ENCODE peak calls at places on chromosome 20, in ten cellular contexts. M, R, W, T, I, X, F, J, Z and N are unnamed samples. For H3K9me3, the result is how much of the 10 kb centered on the place peaks cover.

GRCh38 chr20:32773880-32774279 is 11.7 kb downstream of the DNMT3B start:
- DNase-seq in J (no peak), I (no peak), F (no peak), R (no peak), T (no peak), X (no peak), W (no peak), M (no peak), Z (no peak), N (no peak)

GRCh38 chr20:10313215-10313614 is 94.6 kb downstream of the SNAP25 start:
- DNase-seq in J (no peak), T (no peak), Z (no peak), M (peak), I (no peak), W (no peak), R (no peak), X (no peak), F (no peak), N (no peak)

GRCh38 chr20:57509665-57510237 is 15.2 kb downstream of the CTCFL start:
- DNase-seq in J (peak), I (no peak), R (no peak), F (peak), W (peak), X (peak), Z (no peak), T (peak), M (peak), N (no peak)

GRCh38 chr20:50226093-50226974 is 35.7 kb downstream of the CEBPB start:
- DNase-seq in X (no peak), R (no peak), M (peak), J (peak), F (peak), Z (no peak), I (no peak), W (peak), T (peak), N (no peak)

GRCh38 chr20:35773154-35773751 is 1.4 kb downstream of the PHF20 start:
- DNase-seq in F (peak), M (no peak), J (peak), X (no peak), T (peak), R (no peak), W (peak), I (peak), Z (peak), N (peak)

GRCh38 chr20:45410887-45411286 is 2.8 kb downstream of the DBNDD2 start:
- DNase-seq in T (no peak), M (no peak), R (no peak), X (no peak), W (no peak), F (peak), J (no peak), Z (no peak), I (no peak), N (no peak)

GRCh38 chr20:6714202-6714800 is 53.2 kb upstream of the BMP2 start:
- DNase-seq in J (peak), W (no peak), I (no peak), Z (no peak), F (peak), T (no peak), X (no peak), M (no peak), R (no peak), N (no peak)

GRCh38 chr20:24746351-24746685 is 202.8 kb upstream of the CST7 start:
- DNase-seq in Z (no peak), W (no peak), F (peak), T (peak), M (no peak), J (no peak), X (no peak), I (no peak), R (no peak), N (no peak)

GRCh38 chr20:44832724-44833123 is 22.4 kb upstream of the RIMS4 start:
- DNase-seq in M (no peak), Z (no peak), T (peak), W (peak), F (no peak), J (no peak), I (no peak), X (no peak), R (peak), N (no peak)

GRCh38 chr20:5002077-5002413 is 735 bp upstream of the SLC23A2 start:
- DNase-seq in F (peak), I (no peak), T (peak), Z (no peak), X (peak), M (no peak), W (no peak), J (no peak), R (peak), N (no peak)

GRCh38 chr20:7744411-7744810 is 195.8 kb downstream of the HAO1 start:
- DNase-seq in R (no peak), M (no peak), Z (no peak), J (peak), F (no peak), I (no peak), X (no peak), T (no peak), W (peak), N (no peak)

GRCh38 chr20:29874476-29875202 is 1382.8 kb upstream of the DEFB115 start:
- DNase-seq in I (no peak), T (no peak), X (no peak), W (no peak), R (no peak), M (peak), F (no peak), J (no peak), Z (no peak), N (no peak)
- H3K9me3 ChIP-seq in I (under half), T (half or more), X (under half), W (under half), R (under half), M (under half), F (under half), J (under half), Z (under half), N (under half)

GRCh38 chr20:62104791-62105345 is 17.4 kb upstream of the LSM14B start:
- DNase-seq in J (no peak), R (no peak), I (no peak), Z (no peak), W (no peak), X (no peak), M (no peak), T (no peak), F (peak), N (no peak)

GRCh38 chr20:62101078-62101477 is 21.2 kb upstream of the LSM14B start:
- DNase-seq in W (no peak), M (no peak), T (no peak), J (no peak), I (no peak), Z (no peak), R (no peak), X (no peak), F (no peak), N (no peak)

GRCh38 chr20:62105592-62105991 is 16.7 kb upstream of the LSM14B start:
- DNase-seq in Z (no peak), X (no peak), F (no peak), J (no peak), W (no peak), M (no peak), I (no peak), R (no peak), T (no peak), N (no peak)

GRCh38 chr20:62104234-62104789 is 18.0 kb upstream of the LSM14B start:
- DNase-seq in J (no peak), X (no peak), T (no peak), F (no peak), M (no peak), I (no peak), R (no peak), Z (no peak), W (no peak), N (no peak)

DNA sequence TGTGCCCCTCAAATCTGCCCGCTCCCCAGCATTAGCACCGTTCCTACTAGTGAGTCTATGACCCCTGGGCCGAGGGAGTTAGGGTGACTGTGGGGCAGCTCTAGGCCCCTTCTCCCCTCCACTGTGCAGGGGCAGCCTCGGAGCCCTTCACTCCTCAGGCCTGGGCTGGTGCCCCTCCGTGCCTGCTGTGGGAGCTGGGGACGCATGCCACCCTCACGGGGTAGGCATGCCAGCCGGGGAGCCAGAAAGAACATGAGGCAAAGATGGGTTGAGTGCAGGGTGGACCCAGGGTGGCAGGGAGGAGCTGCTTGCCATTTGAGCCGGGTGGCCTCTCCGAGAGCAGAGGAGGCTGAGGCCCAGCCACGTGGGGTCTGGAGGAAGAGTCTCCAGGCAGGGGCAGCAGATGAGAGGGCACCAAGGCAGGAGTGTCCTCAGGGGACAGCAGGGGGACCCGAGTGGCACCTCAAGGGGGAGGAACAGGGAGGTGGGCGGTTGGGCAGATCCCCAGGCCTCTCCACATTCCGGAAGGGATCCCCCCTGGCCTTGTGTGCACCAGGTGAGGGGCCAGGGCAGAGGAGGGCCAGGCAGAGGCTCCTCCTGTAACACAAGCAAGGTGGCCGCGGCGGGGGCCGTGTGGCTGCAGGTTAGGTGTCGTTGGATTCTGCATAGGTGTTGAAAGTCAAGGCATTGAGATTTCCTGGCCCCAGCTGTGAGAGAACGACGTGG is 18.6 kb upstream of the LSM14B start:
- DNase-seq in T (peak), J (no peak), F (no peak), R (no peak), X (no peak), Z (no peak), I (no peak), M (no peak), W (no peak), N (no peak)
- H3K9me3 ChIP-seq in T (under half), J (under half), F (under half), R (under half), X (under half), Z (under half), I (under half), M (under half), W (under half), N (under half)

GRCh38 chr20:46501961-46502360 is 11.4 kb downstream of the ZNF334 start:
- DNase-seq in X (no peak), Z (no peak), J (no peak), I (no peak), M (no peak), R (no peak), W (no peak), F (no peak), T (no peak), N (no peak)
- H3K9me3 ChIP-seq in X (under half), Z (under half), J (under half), I (under half), M (under half), R (half or more), W (half or more), F (under half), T (half or more), N (under half)

GRCh38 chr20:31256959-31257358 is 505 bp upstream of the DEFB115 start:
- DNase-seq in X (no peak), J (no peak), M (no peak), I (no peak), T (no peak), R (no peak), Z (no peak), F (no peak), W (no peak), N (no peak)

GRCh38 chr20:31260326-31260932 is 3.0 kb downstream of the DEFB115 start:
- DNase-seq in T (no peak), Z (no peak), W (no peak), F (no peak), J (peak), X (no peak), M (no peak), I (no peak), R (peak), N (no peak)

DNA sequence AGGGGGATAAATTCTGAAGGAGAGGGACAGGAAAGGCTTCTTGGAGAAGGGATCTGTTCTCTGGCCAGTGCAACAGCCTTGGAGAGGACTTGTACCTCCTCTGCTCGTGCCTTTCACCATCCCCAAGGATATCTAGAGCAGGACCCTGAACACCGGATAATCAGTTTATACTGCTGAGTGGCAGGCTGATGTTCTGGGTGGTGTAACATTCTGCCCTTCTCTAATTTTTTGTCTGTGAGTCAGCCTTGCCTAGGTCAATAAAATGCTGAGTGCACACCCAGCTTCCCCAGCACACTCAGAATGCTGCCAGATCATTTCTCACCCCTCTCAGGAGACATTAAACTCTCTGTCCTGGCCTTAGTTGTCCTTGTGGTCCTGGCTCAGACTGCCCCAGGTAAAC is at the start of gene DEFB115:
- DNase-seq in W (no peak), X (no peak), J (no peak), M (no peak), F (no peak), T (no peak), Z (no peak), R (no peak), I (no peak), N (no peak)
- H3K9me3 ChIP-seq in W (under half), X (under half), J (under half), M (under half), F (under half), T (half or more), Z (under half), R (under half), I (under half), N (under half)